ENCODE peak calls at places on chromosomes 16 and 17, in four cellular contexts. V, D, M and R are unnamed samples.

GRCh38 chr16:84182680-84183571 is 3.9 kb downstream of the TAF1C start:
- DNase-seq in D (no peak), V (no peak), M (no peak), R (no peak)

GRCh38 chr16:20242568-20243240 is 84.6 kb downstream of the GP2 start:
- DNase-seq in V (no peak), D (no peak), M (no peak), R (no peak)

GRCh38 chr16:11256657-11257130 is 690 bp upstream of the SOCS1 start:
- DNase-seq in D (peak; percentile 63), M (peak; percentile 30), V (no peak), R (no peak)

GRCh38 chr16:30077656-30078055 is 1.9 kb downstream of the PPP4C start:
- DNase-seq in V (no peak), M (no peak), D (peak; percentile 34), R (no peak)

GRCh38 chr17:10792156-10792555 is 11.7 kb downstream of the TMEM238L start:
- DNase-seq in V (no peak), M (no peak), D (no peak), R (peak; percentile 6)

GRCh38 chr16:9807302-9807701 is 374.9 kb downstream of the GRIN2A start:
- DNase-seq in D (no peak), M (no peak), V (no peak), R (no peak)

GRCh38 chr17:48545539-48545938 is 630 bp upstream of the HOXB2 start:
- DNase-seq in M (no peak), V (no peak), D (no peak), R (peak; percentile 21)

GRCh38 chr17:58006924-58007780 is at the start of gene SRSF1:
- DNase-seq in M (peak; percentile 96), V (peak; percentile 95), D (peak; percentile 97), R (peak; percentile 99)

GRCh38 chr16:80938035-80938927 is 68.4 kb downstream of the CMC2 start:
- DNase-seq in V (no peak), M (no peak), D (peak; percentile 100), R (no peak)

GRCh38 chr16:2194852-2195315 is 1.5 kb downstream of the CASKIN1 start:
- DNase-seq in D (peak; percentile 34), M (peak; percentile 23), V (no peak), R (peak; percentile 74)

GRCh38 chr16:77868478-77868877 is 80.1 kb downstream of the VAT1L start:
- DNase-seq in V (no peak), M (no peak), D (no peak), R (no peak)

GRCh38 chr17:32836527-32836926 is 40.4 kb downstream of the MYO1D start:
- DNase-seq in M (no peak), V (no peak), D (no peak), R (no peak)

GRCh38 chr16:28572659-28573510 is 19.2 kb downstream of the SGF29 start:
- DNase-seq in D (peak; percentile 11), M (no peak), V (peak; percentile 46), R (no peak)

GRCh38 chr17:32519769-32520701 is 33.2 kb downstream of the CDK5R1 start:
- DNase-seq in M (peak; percentile 28), V (no peak), D (peak; percentile 49), R (no peak)

GRCh38 chr17:14092808-14093207 is 23.5 kb downstream of the COX10 start:
- DNase-seq in M (no peak), D (no peak), V (no peak), R (no peak)

GRCh38 chr16:982152-983043 is 828 bp downstream of the SOX8 start:
- DNase-seq in D (no peak), M (no peak), V (no peak), R (no peak)